ENCODE peak calls at places on chromosome 19, in seven cellular contexts. A is NCI-H2171 treated with DMSO at 0.1 percent for 48 hours; R is pulmonary artery endothelial cell; J is T-cell; V is stimulated activated CD4-positive, alpha-beta T cell treated with anti-CD3 and anti-CD28 coated beads, Interleukin-1b, Interleukin-23, amount 100 ng/mL, for 1 hour; S is left lung; B is NB4. X is an unnamed sample.

GRCh38 chr19:18847516-18848463 is 16.0 kb downstream of the UPF1 start:
- DNase-seq in A (no peak), R (no peak), J (no peak), V (no peak), S (no peak), B (no peak), X (no peak)

GRCh38 chr19:45816236-45817009 is 1.3 kb upstream of the RSPH6A start:
- DNase-seq in A (no peak), R (no peak), J (no peak), V (no peak), S (peak), B (peak), X (no peak)

GRCh38 chr19:43755256-43755801 is 567 bp upstream of the SMG9 start:
- DNase-seq in A (peak), R (no peak), J (peak), V (peak), S (peak), B (peak), X (peak)

GRCh38 chr19:13214036-13214730 is 64.0 kb downstream of the IER2 start:
- DNase-seq in A (no peak), R (no peak), J (no peak), V (no peak), S (no peak), B (no peak), X (no peak)

GRCh38 chr19:18029617-18030338 is 21.8 kb downstream of the ARRDC2 start:
- DNase-seq in A (peak), R (no peak), J (no peak), V (no peak), S (no peak), B (no peak), X (no peak)

GRCh38 chr19:13797870-13798269 is 2.6 kb downstream of the ZSWIM4 start:
- DNase-seq in A (no peak), R (no peak), J (no peak), V (no peak), S (no peak), B (peak), X (no peak)

GRCh38 chr19:16594131-16594586 is 21.9 kb upstream of the SLC35E1 start:
- DNase-seq in A (no peak), R (no peak), J (peak), V (no peak), S (peak), B (peak), X (peak)

GRCh38 chr19:49492573-49493411 is 3.4 kb upstream of the RPS11 start:
- DNase-seq in A (peak), R (no peak), J (no peak), V (no peak), S (no peak), B (peak), X (no peak)

GRCh38 chr19:49570138-49570856 is 10.1 kb downstream of the NOSIP start:
- DNase-seq in A (peak), R (peak), J (peak), V (no peak), S (no peak), B (peak), X (peak)

GRCh38 chr19:49057636-49058234 is at the start of gene CGB7:
- DNase-seq in A (no peak), R (no peak), J (no peak), V (no peak), S (peak), B (no peak), X (peak)

GRCh38 chr19:33868821-33869412 is 72.2 kb downstream of the KCTD15 start:
- DNase-seq in A (no peak), R (peak), J (no peak), V (no peak), S (no peak), B (no peak), X (no peak)

GRCh38 chr19:57171551-57172081 is 4.3 kb upstream of the DUXA start:
- DNase-seq in A (peak), R (no peak), J (peak), V (no peak), S (no peak), B (no peak), X (peak)

GRCh38 chr19:28425431-28425931 is 787.5 kb downstream of the UQCRFS1 start:
- DNase-seq in A (no peak), R (no peak), J (no peak), V (no peak), S (no peak), B (no peak), X (no peak)

GRCh38 chr19:3622224-3622623 is 4.4 kb downstream of the CACTIN start:
- DNase-seq in A (no peak), R (no peak), J (no peak), V (no peak), S (no peak), B (no peak), X (no peak)

GRCh38 chr19:29277107-29277506 is 64.2 kb upstream of the UQCRFS1 start:
- DNase-seq in A (no peak), R (no peak), J (peak), V (peak), S (no peak), B (peak), X (peak)

GRCh38 chr19:28501979-28502378 is 711.0 kb downstream of the UQCRFS1 start:
- DNase-seq in A (no peak), R (no peak), J (no peak), V (no peak), S (no peak), B (no peak), X (no peak)

GRCh38 chr19:58305932-58306323 is 751 bp downstream of the ERVK3-1 start:
- DNase-seq in A (no peak), R (no peak), J (no peak), V (no peak), S (no peak), B (peak), X (no peak)

GRCh38 chr19:4284176-4284958 is 5.3 kb downstream of the SHD start:
- DNase-seq in A (no peak), R (no peak), J (no peak), V (no peak), S (no peak), B (peak), X (no peak)

GRCh38 chr19:18259848-18260247 is 14.4 kb downstream of the IQCN start:
- DNase-seq in A (no peak), R (no peak), J (no peak), V (no peak), S (no peak), B (peak), X (no peak)

GRCh38 chr19:18205180-18205915 is 1.5 kb upstream of the RAB3A start:
- DNase-seq in A (peak), R (no peak), J (no peak), V (no peak), S (peak), B (peak), X (peak)

GRCh38 chr19:12774588-12775555 is at the start of gene HOOK2:
- DNase-seq in A (peak), R (no peak), J (peak), V (no peak), S (peak), B (no peak), X (no peak)

GRCh38 chr19:40801449-40802299 is 2.7 kb downstream of the EGLN2 start:
- DNase-seq in A (no peak), R (no peak), J (no peak), V (no peak), S (no peak), B (no peak), X (no peak)

GRCh38 chr19:632228-633067 is 889 bp downstream of the POLRMT start:
- DNase-seq in A (peak), R (no peak), J (no peak), V (no peak), S (no peak), B (peak), X (no peak)

X was measured in central memory CD4-positive, alpha-beta T cell.